ENCODE peak calls at places on chromosome 11, in six cellular contexts. One of them, this sample, is unnamed.

GRCh38 chr11:120601566-120601965 is 90.0 kb downstream of the GRIK4 start:
- DNase-seq in naive thymus-derived CD4-positive, alpha-beta T cell: no peak
- DNase-seq in AG09309: no peak
- DNase-seq in iPS DF 6.9: no peak
- DNase-seq in prostate gland: no peak
- DNase-seq in GM12865: no peak
- DNase-seq in this sample: peak

GRCh38 chr11:110433393-110434333 is 3.9 kb downstream of the FDX1 start:
- DNase-seq in GM12865: peak
- DNase-seq in naive thymus-derived CD4-positive, alpha-beta T cell: peak
- DNase-seq in AG09309: no peak
- DNase-seq in iPS DF 6.9: no peak
- DNase-seq in prostate gland: no peak
- DNase-seq in this sample: no peak

GRCh38 chr11:68028802-68029475 is 1.5 kb upstream of the NDUFS8 start:
- DNase-seq in iPS DF 6.9: no peak
- DNase-seq in naive thymus-derived CD4-positive, alpha-beta T cell: no peak
- DNase-seq in AG09309: no peak
- DNase-seq in GM12865: no peak
- DNase-seq in prostate gland: no peak
- DNase-seq in this sample: no peak

GRCh38 chr11:113632981-113633380 is 73.1 kb downstream of the TMPRSS5 start:
- DNase-seq in AG09309: no peak
- DNase-seq in naive thymus-derived CD4-positive, alpha-beta T cell: no peak
- DNase-seq in GM12865: no peak
- DNase-seq in iPS DF 6.9: no peak
- DNase-seq in prostate gland: no peak
- DNase-seq in this sample: peak

GRCh38 chr11:36002196-36002595 is 58.3 kb downstream of the LDLRAD3 start:
- DNase-seq in naive thymus-derived CD4-positive, alpha-beta T cell: no peak
- DNase-seq in GM12865: no peak
- DNase-seq in prostate gland: no peak
- DNase-seq in iPS DF 6.9: peak
- DNase-seq in AG09309: no peak
- DNase-seq in this sample: no peak

GRCh38 chr11:46120711-46121327 is 435 bp downstream of the PHF21A start:
- DNase-seq in iPS DF 6.9: no peak
- DNase-seq in GM12865: peak
- DNase-seq in naive thymus-derived CD4-positive, alpha-beta T cell: peak
- DNase-seq in AG09309: no peak
- DNase-seq in prostate gland: no peak
- DNase-seq in this sample: peak

GRCh38 chr11:94151903-94152677 is 23.4 kb downstream of the PANX1 start:
- DNase-seq in naive thymus-derived CD4-positive, alpha-beta T cell: no peak
- DNase-seq in AG09309: no peak
- DNase-seq in GM12865: no peak
- DNase-seq in prostate gland: no peak
- DNase-seq in iPS DF 6.9: no peak
- DNase-seq in this sample: no peak

GRCh38 chr11:20038969-20039368 is 121.3 kb downstream of the DBX1 start:
- DNase-seq in naive thymus-derived CD4-positive, alpha-beta T cell: no peak
- DNase-seq in iPS DF 6.9: no peak
- DNase-seq in AG09309: no peak
- DNase-seq in GM12865: no peak
- DNase-seq in prostate gland: no peak
- DNase-seq in this sample: no peak

GRCh38 chr11:27701262-27702105 is 1.2 kb upstream of the BDNF start:
- DNase-seq in AG09309: peak
- DNase-seq in iPS DF 6.9: no peak
- DNase-seq in prostate gland: no peak
- DNase-seq in GM12865: peak
- DNase-seq in naive thymus-derived CD4-positive, alpha-beta T cell: no peak
- DNase-seq in this sample: no peak

GRCh38 chr11:108788565-108789199 is 123.8 kb downstream of the DDX10 start:
- DNase-seq in naive thymus-derived CD4-positive, alpha-beta T cell: no peak
- DNase-seq in prostate gland: no peak
- DNase-seq in AG09309: peak
- DNase-seq in GM12865: peak
- DNase-seq in iPS DF 6.9: peak
- DNase-seq in this sample: no peak

GRCh38 chr11:59842316-59842715 is 3.0 kb downstream of the CBLIF start:
- DNase-seq in naive thymus-derived CD4-positive, alpha-beta T cell: no peak
- DNase-seq in prostate gland: no peak
- DNase-seq in iPS DF 6.9: no peak
- DNase-seq in GM12865: no peak
- DNase-seq in AG09309: no peak
- DNase-seq in this sample: no peak

GRCh38 chr11:114131366-114131963 is 72.0 kb downstream of the ZBTB16 start:
- DNase-seq in prostate gland: no peak
- DNase-seq in AG09309: no peak
- DNase-seq in GM12865: no peak
- DNase-seq in iPS DF 6.9: no peak
- DNase-seq in naive thymus-derived CD4-positive, alpha-beta T cell: peak
- DNase-seq in this sample: no peak

GRCh38 chr11:72793452-72794367 is at the start of gene STARD10:
- DNase-seq in AG09309: peak
- DNase-seq in GM12865: peak
- DNase-seq in prostate gland: peak
- DNase-seq in naive thymus-derived CD4-positive, alpha-beta T cell: peak
- DNase-seq in iPS DF 6.9: peak
- DNase-seq in this sample: peak

GRCh38 chr11:120717623-120718022 is 206.1 kb downstream of the GRIK4 start:
- DNase-seq in AG09309: no peak
- DNase-seq in prostate gland: no peak
- DNase-seq in GM12865: no peak
- DNase-seq in iPS DF 6.9: no peak
- DNase-seq in naive thymus-derived CD4-positive, alpha-beta T cell: no peak
- DNase-seq in this sample: no peak

GRCh38 chr11:29125621-29126020 is 891.2 kb downstream of the KCNA4 start:
- DNase-seq in prostate gland: no peak
- DNase-seq in iPS DF 6.9: no peak
- DNase-seq in AG09309: no peak
- DNase-seq in GM12865: no peak
- DNase-seq in naive thymus-derived CD4-positive, alpha-beta T cell: no peak
- DNase-seq in this sample: peak
- H3K4me3 ChIP-seq in prostate gland: no peak
- H3K4me3 ChIP-seq in iPS DF 6.9: no peak
- H3K4me3 ChIP-seq in AG09309: no peak
- H3K4me3 ChIP-seq in GM12865: no peak
- H3K4me3 ChIP-seq in naive thymus-derived CD4-positive, alpha-beta T cell: no peak
- H3K4me3 ChIP-seq in this sample: no peak

DNA sequence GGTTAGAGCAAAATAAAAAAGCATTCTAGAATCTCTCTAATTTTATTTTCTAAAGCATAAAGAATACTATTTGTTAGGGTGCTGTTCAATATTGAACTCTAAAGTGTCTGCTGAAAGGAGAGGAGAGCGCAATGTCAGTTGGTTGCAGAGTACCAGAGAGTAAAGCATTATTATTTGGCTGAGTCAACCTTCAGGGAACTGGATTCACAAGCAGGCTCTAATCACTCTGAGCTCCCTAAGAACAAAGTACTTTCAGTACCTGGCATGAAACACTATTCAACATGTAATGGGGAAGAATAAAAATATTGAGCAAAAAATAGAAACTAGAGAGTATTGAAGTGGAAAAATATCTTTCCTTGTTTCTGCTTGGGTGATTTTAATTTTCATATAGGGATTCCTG is 961.0 kb upstream of the CCDC90B start:
- DNase-seq in naive thymus-derived CD4-positive, alpha-beta T cell: no peak
- DNase-seq in AG09309: no peak
- DNase-seq in iPS DF 6.9: no peak
- DNase-seq in prostate gland: no peak
- DNase-seq in GM12865: no peak
- DNase-seq in this sample: no peak
- H3K4me3 ChIP-seq in naive thymus-derived CD4-positive, alpha-beta T cell: no peak
- H3K4me3 ChIP-seq in AG09309: no peak
- H3K4me3 ChIP-seq in iPS DF 6.9: no peak
- H3K4me3 ChIP-seq in prostate gland: no peak
- H3K4me3 ChIP-seq in GM12865: no peak
- H3K4me3 ChIP-seq in this sample: no peak

GRCh38 chr11:61518032-61518795 is 9.7 kb downstream of the LRRC10B start:
- DNase-seq in naive thymus-derived CD4-positive, alpha-beta T cell: no peak
- DNase-seq in GM12865: no peak
- DNase-seq in prostate gland: no peak
- DNase-seq in AG09309: no peak
- DNase-seq in iPS DF 6.9: no peak
- DNase-seq in this sample: no peak

GRCh38 chr11:61516675-61517516 is 8.3 kb downstream of the LRRC10B start:
- DNase-seq in naive thymus-derived CD4-positive, alpha-beta T cell: peak
- DNase-seq in iPS DF 6.9: peak
- DNase-seq in GM12865: peak
- DNase-seq in AG09309: no peak
- DNase-seq in prostate gland: no peak
- DNase-seq in this sample: no peak

GRCh38 chr11:61515686-61516085 is 7.1 kb downstream of the LRRC10B start:
- DNase-seq in naive thymus-derived CD4-positive, alpha-beta T cell: no peak
- DNase-seq in AG09309: no peak
- DNase-seq in iPS DF 6.9: no peak
- DNase-seq in GM12865: no peak
- DNase-seq in prostate gland: no peak
- DNase-seq in this sample: no peak

GRCh38 chr11:61514050-61514917 is 5.7 kb downstream of the LRRC10B start:
- DNase-seq in GM12865: no peak
- DNase-seq in naive thymus-derived CD4-positive, alpha-beta T cell: no peak
- DNase-seq in prostate gland: no peak
- DNase-seq in iPS DF 6.9: no peak
- DNase-seq in AG09309: no peak
- DNase-seq in this sample: no peak

DNA sequence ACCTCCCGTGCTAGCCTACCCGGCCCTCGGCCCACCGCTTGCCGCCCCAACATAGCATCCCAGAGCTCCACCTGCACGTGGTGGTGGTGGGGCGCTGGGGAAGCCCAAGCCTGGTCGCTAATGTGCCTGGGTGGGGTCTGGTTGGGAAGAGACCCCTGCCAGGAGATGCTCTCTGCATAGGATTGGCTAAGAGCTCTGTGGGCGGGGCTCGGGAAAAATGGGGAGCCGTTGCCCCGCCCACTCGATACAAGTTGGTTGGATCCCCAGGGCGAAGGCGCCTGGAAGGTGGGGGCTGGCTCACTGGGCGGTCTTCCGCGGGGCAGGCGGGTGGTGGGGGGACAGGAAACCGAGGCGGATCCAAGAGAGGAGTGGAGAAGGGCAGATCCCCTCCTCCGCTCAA is 7.6 kb downstream of the LRRC10B start:
- DNase-seq in iPS DF 6.9: no peak
- DNase-seq in prostate gland: no peak
- DNase-seq in AG09309: no peak
- DNase-seq in naive thymus-derived CD4-positive, alpha-beta T cell: no peak
- DNase-seq in GM12865: no peak
- DNase-seq in this sample: no peak
- H3K4me3 ChIP-seq in iPS DF 6.9: no peak
- H3K4me3 ChIP-seq in prostate gland: no peak
- H3K4me3 ChIP-seq in AG09309: no peak
- H3K4me3 ChIP-seq in naive thymus-derived CD4-positive, alpha-beta T cell: peak
- H3K4me3 ChIP-seq in GM12865: no peak
- H3K4me3 ChIP-seq in this sample: peak

GRCh38 chr11:100948936-100949335 is 180.7 kb downstream of the PGR start:
- DNase-seq in prostate gland: no peak
- DNase-seq in AG09309: no peak
- DNase-seq in iPS DF 6.9: no peak
- DNase-seq in naive thymus-derived CD4-positive, alpha-beta T cell: no peak
- DNase-seq in GM12865: no peak
- DNase-seq in this sample: no peak
- H3K4me3 ChIP-seq in prostate gland: no peak
- H3K4me3 ChIP-seq in AG09309: no peak
- H3K4me3 ChIP-seq in iPS DF 6.9: no peak
- H3K4me3 ChIP-seq in naive thymus-derived CD4-positive, alpha-beta T cell: no peak
- H3K4me3 ChIP-seq in GM12865: no peak
- H3K4me3 ChIP-seq in this sample: no peak

DNA sequence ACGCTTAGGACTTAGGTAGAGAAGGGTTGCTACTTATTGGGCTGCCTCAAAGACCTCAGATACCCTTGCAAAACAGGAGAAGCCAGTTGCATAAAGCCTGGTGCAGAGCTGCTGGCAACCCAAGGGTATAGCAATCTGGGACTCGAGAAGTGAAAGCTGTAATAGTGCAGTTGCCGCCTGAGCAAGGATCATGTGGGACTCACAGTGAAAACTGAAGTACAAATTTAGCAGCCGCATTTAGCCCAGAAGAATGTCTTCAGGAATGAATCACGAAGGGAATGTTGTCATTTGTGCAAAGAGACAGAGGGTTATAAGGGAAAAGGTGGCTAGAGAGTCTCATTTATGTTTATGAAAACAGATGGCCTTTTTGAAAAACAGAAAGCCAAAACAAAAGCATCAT is 267.2 kb downstream of the TENM4 start:
- DNase-seq in iPS DF 6.9: no peak
- DNase-seq in GM12865: no peak
- DNase-seq in naive thymus-derived CD4-positive, alpha-beta T cell: no peak
- DNase-seq in prostate gland: no peak
- DNase-seq in AG09309: peak
- DNase-seq in this sample: peak
- H3K4me3 ChIP-seq in iPS DF 6.9: no peak
- H3K4me3 ChIP-seq in GM12865: no peak
- H3K4me3 ChIP-seq in naive thymus-derived CD4-positive, alpha-beta T cell: no peak
- H3K4me3 ChIP-seq in prostate gland: no peak
- H3K4me3 ChIP-seq in AG09309: no peak
- H3K4me3 ChIP-seq in this sample: no peak

GRCh38 chr11:134668796-134669195 is 256.8 kb upstream of the B3GAT1 start:
- DNase-seq in iPS DF 6.9: no peak
- DNase-seq in naive thymus-derived CD4-positive, alpha-beta T cell: no peak
- DNase-seq in GM12865: no peak
- DNase-seq in prostate gland: peak
- DNase-seq in AG09309: no peak
- DNase-seq in this sample: no peak
- H3K4me3 ChIP-seq in iPS DF 6.9: no peak
- H3K4me3 ChIP-seq in naive thymus-derived CD4-positive, alpha-beta T cell: no peak
- H3K4me3 ChIP-seq in GM12865: no peak
- H3K4me3 ChIP-seq in prostate gland: no peak
- H3K4me3 ChIP-seq in AG09309: no peak
- H3K4me3 ChIP-seq in this sample: no peak

GRCh38 chr11:131687291-131688055 is 317.1 kb downstream of the NTM start:
- DNase-seq in GM12865: no peak
- DNase-seq in AG09309: no peak
- DNase-seq in iPS DF 6.9: no peak
- DNase-seq in naive thymus-derived CD4-positive, alpha-beta T cell: no peak
- DNase-seq in prostate gland: no peak
- DNase-seq in this sample: no peak
- H3K4me3 ChIP-seq in GM12865: no peak
- H3K4me3 ChIP-seq in AG09309: no peak
- H3K4me3 ChIP-seq in iPS DF 6.9: no peak
- H3K4me3 ChIP-seq in naive thymus-derived CD4-positive, alpha-beta T cell: no peak
- H3K4me3 ChIP-seq in prostate gland: no peak
- H3K4me3 ChIP-seq in this sample: no peak

This sample was measured in skeletal muscle cell.